ENCODE peak calls at places on chromosomes 2 and 18, in six cellular contexts. One of them, this sample, is unnamed.

GRCh38 chr18:11736656-11737055 is 47.6 kb downstream of the GNAL start:
- DNase-seq in kidney epithelial cell: no peak
- DNase-seq in NB4: no peak
- DNase-seq in upper lobe of right lung: no peak
- DNase-seq in progenitor cell of endocrine pancreas: no peak
- DNase-seq in GM12865: no peak
- DNase-seq in this sample: no peak

GRCh38 chr2:18500333-18500732 is 60.1 kb downstream of the RDH14 start:
- DNase-seq in kidney epithelial cell: no peak
- DNase-seq in NB4: no peak
- DNase-seq in upper lobe of right lung: no peak
- DNase-seq in progenitor cell of endocrine pancreas: no peak
- DNase-seq in GM12865: no peak
- DNase-seq in this sample: no peak

GRCh38 chr2:160652236-160652635 is 158.6 kb upstream of the RBMS1 start:
- DNase-seq in kidney epithelial cell: no peak
- DNase-seq in NB4: peak; percentile 34
- DNase-seq in upper lobe of right lung: peak; percentile 61
- DNase-seq in progenitor cell of endocrine pancreas: no peak
- DNase-seq in GM12865: peak; percentile 14
- DNase-seq in this sample: no peak

GRCh38 chr18:12639990-12640880 is 17.7 kb downstream of the SPIRE1 start:
- DNase-seq in kidney epithelial cell: no peak
- DNase-seq in NB4: no peak
- DNase-seq in upper lobe of right lung: no peak
- DNase-seq in progenitor cell of endocrine pancreas: no peak
- DNase-seq in GM12865: no peak
- DNase-seq in this sample: no peak

GRCh38 chr2:101234169-101234938 is 18.3 kb upstream of the CNOT11 start:
- DNase-seq in kidney epithelial cell: no peak
- DNase-seq in NB4: peak; percentile 22
- DNase-seq in upper lobe of right lung: no peak
- DNase-seq in progenitor cell of endocrine pancreas: no peak
- DNase-seq in GM12865: no peak
- DNase-seq in this sample: no peak

GRCh38 chr2:182445566-182445965 is 18.7 kb upstream of the PDE1A start:
- DNase-seq in kidney epithelial cell: no peak
- DNase-seq in NB4: no peak
- DNase-seq in upper lobe of right lung: no peak
- DNase-seq in progenitor cell of endocrine pancreas: no peak
- DNase-seq in GM12865: no peak
- DNase-seq in this sample: no peak

GRCh38 chr2:68023904-68024303 is 38.9 kb downstream of the C1D start:
- DNase-seq in kidney epithelial cell: no peak
- DNase-seq in NB4: no peak
- DNase-seq in upper lobe of right lung: no peak
- DNase-seq in progenitor cell of endocrine pancreas: no peak
- DNase-seq in GM12865: no peak
- DNase-seq in this sample: no peak

GRCh38 chr18:66874812-66875474 is 271.1 kb upstream of the CDH19 start:
- DNase-seq in kidney epithelial cell: no peak
- DNase-seq in NB4: no peak
- DNase-seq in upper lobe of right lung: no peak
- DNase-seq in progenitor cell of endocrine pancreas: no peak
- DNase-seq in GM12865: no peak
- DNase-seq in this sample: no peak

GRCh38 chr2:200528228-200528627 is 2.2 kb downstream of the SGO2 start:
- DNase-seq in kidney epithelial cell: no peak
- DNase-seq in NB4: no peak
- DNase-seq in upper lobe of right lung: no peak
- DNase-seq in progenitor cell of endocrine pancreas: no peak
- DNase-seq in GM12865: no peak
- DNase-seq in this sample: no peak

GRCh38 chr2:212832211-212833195 is 293.9 kb upstream of the ERBB4 start:
- DNase-seq in kidney epithelial cell: no peak
- DNase-seq in NB4: no peak
- DNase-seq in upper lobe of right lung: peak; percentile 52
- DNase-seq in progenitor cell of endocrine pancreas: no peak
- DNase-seq in GM12865: no peak
- DNase-seq in this sample: no peak

GRCh38 chr2:186690796-186691195 is 3.1 kb upstream of the FAM171B start:
- DNase-seq in kidney epithelial cell: no peak
- DNase-seq in NB4: no peak
- DNase-seq in upper lobe of right lung: no peak
- DNase-seq in progenitor cell of endocrine pancreas: no peak
- DNase-seq in GM12865: no peak
- DNase-seq in this sample: no peak
- TF ChIP-seq CTCF in kidney epithelial cell: no peak
- TF ChIP-seq CTCF in NB4: no peak
- TF ChIP-seq CTCF in upper lobe of right lung: no peak
- TF ChIP-seq CTCF in progenitor cell of endocrine pancreas: no peak
- TF ChIP-seq CTCF in GM12865: no peak
- TF ChIP-seq CTCF in this sample: no peak

GRCh38 chr2:141379965-141380624 is 750.7 kb downstream of the LRP1B start:
- DNase-seq in kidney epithelial cell: no peak
- DNase-seq in NB4: no peak
- DNase-seq in upper lobe of right lung: no peak
- DNase-seq in progenitor cell of endocrine pancreas: no peak
- DNase-seq in GM12865: no peak
- DNase-seq in this sample: no peak
- TF ChIP-seq CTCF in kidney epithelial cell: no peak
- TF ChIP-seq CTCF in NB4: no peak
- TF ChIP-seq CTCF in upper lobe of right lung: no peak
- TF ChIP-seq CTCF in progenitor cell of endocrine pancreas: no peak
- TF ChIP-seq CTCF in GM12865: no peak
- TF ChIP-seq CTCF in this sample: no peak

DNA sequence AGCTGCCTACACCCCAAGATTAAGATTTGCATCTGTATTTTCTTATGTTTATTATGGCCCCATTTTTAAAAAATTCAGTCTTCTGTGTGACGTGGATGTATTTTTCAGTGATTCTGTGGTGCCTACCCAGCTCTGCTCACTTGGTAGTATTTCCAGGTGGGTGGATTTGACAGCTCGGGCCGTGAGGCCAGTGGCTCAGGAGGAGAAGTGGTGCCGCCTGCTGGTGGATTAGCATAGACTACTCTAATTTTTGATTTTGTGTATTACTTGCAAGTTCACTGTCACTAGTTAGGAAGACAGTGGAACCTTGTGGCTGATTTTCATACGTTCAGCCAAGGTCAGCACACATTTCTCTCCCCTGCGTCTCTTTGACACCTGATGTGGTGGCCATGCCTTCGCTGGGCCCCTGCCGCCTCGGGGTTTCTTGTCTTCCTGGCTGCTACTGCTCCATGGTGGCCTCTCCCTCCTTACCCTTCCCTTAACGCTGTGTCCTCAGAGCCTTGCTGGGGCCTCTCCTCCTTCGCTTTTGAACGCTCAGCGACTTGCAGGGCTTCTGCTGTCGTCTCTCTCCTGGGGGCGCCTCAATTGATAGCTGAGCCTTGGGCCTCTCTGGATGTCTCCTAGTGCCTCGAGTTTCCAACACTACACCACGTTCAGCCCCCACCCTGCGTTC is 89.4 kb downstream of the DGKD start:
- DNase-seq in kidney epithelial cell: peak; percentile 38
- DNase-seq in NB4: peak; percentile 83
- DNase-seq in upper lobe of right lung: peak; percentile 86
- DNase-seq in progenitor cell of endocrine pancreas: peak; percentile 54
- DNase-seq in GM12865: peak; percentile 88
- DNase-seq in this sample: peak; percentile 81
- TF ChIP-seq CTCF in kidney epithelial cell: peak; percentile 85
- TF ChIP-seq CTCF in NB4: peak; percentile 76
- TF ChIP-seq CTCF in upper lobe of right lung: peak; percentile 80
- TF ChIP-seq CTCF in progenitor cell of endocrine pancreas: peak; percentile 87
- TF ChIP-seq CTCF in GM12865: peak; percentile 78
- TF ChIP-seq CTCF in this sample: peak; percentile 84

GRCh38 chr2:70995227-70995729 is 605 bp upstream of the TEX261 start:
- DNase-seq in kidney epithelial cell: no peak
- DNase-seq in NB4: peak; percentile 74
- DNase-seq in upper lobe of right lung: peak; percentile 69
- DNase-seq in progenitor cell of endocrine pancreas: no peak
- DNase-seq in GM12865: peak; percentile 74
- DNase-seq in this sample: no peak
- TF ChIP-seq CTCF in kidney epithelial cell: peak; percentile 62
- TF ChIP-seq CTCF in NB4: peak; percentile 43
- TF ChIP-seq CTCF in upper lobe of right lung: peak; percentile 22
- TF ChIP-seq CTCF in progenitor cell of endocrine pancreas: peak; percentile 55
- TF ChIP-seq CTCF in GM12865: peak; percentile 47
- TF ChIP-seq CTCF in this sample: peak; percentile 13

DNA sequence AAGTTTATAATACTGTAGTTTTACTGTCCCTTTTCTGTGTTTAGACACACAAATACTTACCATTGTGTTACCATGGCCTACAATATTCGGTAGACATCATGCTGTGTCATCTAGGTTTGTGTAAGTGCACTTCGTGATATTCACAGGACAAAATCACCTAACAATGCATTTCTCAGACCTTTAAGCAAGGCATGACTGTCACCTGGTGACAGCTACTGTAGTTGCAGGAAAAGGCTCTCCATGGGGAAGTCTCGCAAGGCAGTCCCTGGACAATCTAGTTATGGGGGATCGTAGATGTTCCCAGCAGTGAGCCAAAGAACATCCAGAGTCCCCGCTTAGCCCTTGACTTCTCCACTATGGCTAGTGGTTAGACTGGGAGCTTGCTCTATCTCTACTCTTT is 73.1 kb downstream of the EIF2AK3 start:
- DNase-seq in kidney epithelial cell: no peak
- DNase-seq in NB4: peak; percentile 8
- DNase-seq in upper lobe of right lung: no peak
- DNase-seq in progenitor cell of endocrine pancreas: no peak
- DNase-seq in GM12865: no peak
- DNase-seq in this sample: no peak
- TF ChIP-seq CTCF in kidney epithelial cell: peak; percentile 19
- TF ChIP-seq CTCF in NB4: no peak
- TF ChIP-seq CTCF in upper lobe of right lung: no peak
- TF ChIP-seq CTCF in progenitor cell of endocrine pancreas: peak; percentile 49
- TF ChIP-seq CTCF in GM12865: peak; percentile 5
- TF ChIP-seq CTCF in this sample: no peak

DNA sequence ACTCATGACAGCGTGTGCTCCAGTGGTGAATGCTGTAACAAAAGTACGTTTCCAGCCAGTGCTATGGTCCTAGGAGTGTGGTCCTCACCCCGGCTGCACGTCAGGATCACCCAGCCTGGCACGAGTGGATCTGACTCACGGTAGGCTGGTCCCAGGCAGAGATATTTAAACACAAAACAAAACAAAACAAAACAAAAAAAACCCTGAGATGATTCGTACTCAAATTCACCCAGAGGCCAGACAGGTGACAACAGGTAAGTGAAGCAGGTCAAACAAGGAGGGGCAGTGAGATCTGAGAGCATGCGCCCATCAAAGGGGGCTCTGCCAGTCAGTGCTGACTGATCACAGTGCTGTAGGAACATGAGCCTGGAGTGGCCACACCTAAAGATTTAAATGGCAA is 43.2 kb downstream of the C2orf76 start:
- DNase-seq in kidney epithelial cell: no peak
- DNase-seq in NB4: no peak
- DNase-seq in upper lobe of right lung: no peak
- DNase-seq in progenitor cell of endocrine pancreas: no peak
- DNase-seq in GM12865: no peak
- DNase-seq in this sample: no peak
- TF ChIP-seq CTCF in kidney epithelial cell: no peak
- TF ChIP-seq CTCF in NB4: no peak
- TF ChIP-seq CTCF in upper lobe of right lung: no peak
- TF ChIP-seq CTCF in progenitor cell of endocrine pancreas: no peak
- TF ChIP-seq CTCF in GM12865: no peak
- TF ChIP-seq CTCF in this sample: no peak

GRCh38 chr2:236568068-236568921 is 1.3 kb upstream of the ACKR3 start:
- DNase-seq in kidney epithelial cell: no peak
- DNase-seq in NB4: no peak
- DNase-seq in upper lobe of right lung: peak; percentile 73
- DNase-seq in progenitor cell of endocrine pancreas: peak; percentile 65
- DNase-seq in GM12865: peak; percentile 70
- DNase-seq in this sample: peak; percentile 50
- TF ChIP-seq CTCF in kidney epithelial cell: no peak
- TF ChIP-seq CTCF in NB4: no peak
- TF ChIP-seq CTCF in upper lobe of right lung: peak; percentile 16
- TF ChIP-seq CTCF in progenitor cell of endocrine pancreas: peak; percentile 39
- TF ChIP-seq CTCF in GM12865: peak; percentile 18
- TF ChIP-seq CTCF in this sample: no peak

GRCh38 chr2:119292226-119292625 is 68.6 kb downstream of the STEAP3 start:
- DNase-seq in kidney epithelial cell: no peak
- DNase-seq in NB4: no peak
- DNase-seq in upper lobe of right lung: no peak
- DNase-seq in progenitor cell of endocrine pancreas: no peak
- DNase-seq in GM12865: no peak
- DNase-seq in this sample: no peak
- TF ChIP-seq CTCF in kidney epithelial cell: peak; percentile 26
- TF ChIP-seq CTCF in NB4: no peak
- TF ChIP-seq CTCF in upper lobe of right lung: peak; percentile 10
- TF ChIP-seq CTCF in progenitor cell of endocrine pancreas: peak; percentile 26
- TF ChIP-seq CTCF in GM12865: no peak
- TF ChIP-seq CTCF in this sample: no peak